ENCODE peak calls at places on chromosomes 2 and 18, in five cellular contexts. P, X, V, Y and A are unnamed samples. For H3K27me3, the result is how much of the 10 kb centered on the place peaks cover.

GRCh38 chr18:37676276-37676675 is 110.7 kb upstream of the CELF4 start:
- DNase-seq in X (no peak), V (no peak), Y (no peak), P (no peak), A (no peak)

GRCh38 chr2:119753041-119753929 is 6.4 kb upstream of the PTPN4 start:
- DNase-seq in Y (peak), P (no peak), V (no peak), X (no peak), A (peak)

GRCh38 chr2:6856548-6856920 is 9.2 kb downstream of the CMPK2 start:
- DNase-seq in X (no peak), P (no peak), Y (no peak), V (no peak), A (no peak)

GRCh38 chr2:31446848-31447247 is 32.3 kb upstream of the XDH start:
- DNase-seq in Y (no peak), P (no peak), X (no peak), V (no peak), A (no peak)

GRCh38 chr2:224901121-224901676 is 141.1 kb downstream of the DOCK10 start:
- DNase-seq in X (no peak), P (no peak), V (no peak), Y (no peak), A (no peak)

GRCh38 chr2:1653956-1654695 is 90.2 kb downstream of the PXDN start:
- DNase-seq in X (no peak), Y (no peak), V (no peak), P (no peak), A (no peak)

GRCh38 chr2:129689600-129689999 is 289.9 kb upstream of the RAB6C start:
- DNase-seq in P (no peak), X (no peak), V (no peak), Y (no peak), A (no peak)

GRCh38 chr2:68964282-68964681 is 10.2 kb upstream of the GKN1 start:
- DNase-seq in Y (no peak), V (no peak), P (no peak), X (no peak), A (no peak)

GRCh38 chr2:73259704-73260337 is 24.5 kb downstream of the FBXO41 start:
- DNase-seq in P (no peak), X (no peak), Y (no peak), V (no peak), A (no peak)

GRCh38 chr18:11066038-11066437 is 83.3 kb downstream of the PIEZO2 start:
- DNase-seq in Y (no peak), P (no peak), V (no peak), X (no peak), A (no peak)

GRCh38 chr2:215277942-215278341 is 33.9 kb upstream of the ATIC start:
- DNase-seq in P (peak), V (no peak), Y (no peak), X (no peak), A (no peak)

GRCh38 chr2:149164827-149165226 is 126.3 kb downstream of the LYPD6B start:
- DNase-seq in X (no peak), Y (no peak), P (no peak), V (no peak), A (no peak)

GRCh38 chr2:143334837-143335236 is 205.6 kb downstream of the ARHGAP15 start:
- DNase-seq in X (no peak), V (no peak), P (no peak), Y (no peak), A (no peak)

GRCh38 chr2:61775956-61776570 is 77.8 kb downstream of the FAM161A start:
- DNase-seq in V (no peak), Y (no peak), P (no peak), X (no peak), A (no peak)

GRCh38 chr2:29480423-29480822 is 365.2 kb downstream of the CLIP4 start:
- DNase-seq in V (no peak), X (no peak), Y (no peak), P (peak), A (no peak)

GRCh38 chr18:34835466-34835865 is 125.4 kb downstream of the DTNA start:
- DNase-seq in V (no peak), Y (no peak), X (no peak), P (no peak), A (no peak)

GRCh38 chr2:124048102-124048501 is 23.0 kb downstream of the CNTNAP5 start:
- DNase-seq in P (no peak), V (no peak), X (no peak), Y (no peak), A (no peak)

GRCh38 chr18:28916436-28916835 is 739.5 kb upstream of the CDH2 start:
- DNase-seq in P (no peak), Y (no peak), V (no peak), X (no peak), A (no peak)

GRCh38 chr18:3466051-3466450 is 16.1 kb downstream of the TGIF1 start:
- DNase-seq in P (no peak), V (no peak), Y (no peak), X (no peak), A (no peak)

GRCh38 chr18:3471141-3471648 is 21.2 kb downstream of the TGIF1 start:
- DNase-seq in P (no peak), X (no peak), V (no peak), Y (no peak), A (no peak)

GRCh38 chr18:3468833-3469232 is 18.9 kb downstream of the TGIF1 start:
- DNase-seq in X (no peak), P (no peak), V (no peak), Y (no peak), A (no peak)

GRCh38 chr18:3466872-3467271 is 16.9 kb downstream of the TGIF1 start:
- DNase-seq in X (no peak), Y (no peak), V (no peak), P (no peak), A (peak)

GRCh38 chr18:3468066-3468705 is 18.2 kb downstream of the TGIF1 start:
- DNase-seq in X (no peak), P (no peak), Y (no peak), V (no peak), A (no peak)
- TF ChIP-seq CTCF in X (no peak), P (no peak), Y (no peak), V (no peak), A (no peak)

GRCh38 chr2:190662754-190663153 is 13.9 kb downstream of the NAB1 start:
- DNase-seq in P (no peak), X (no peak), V (no peak), Y (no peak), A (no peak)

GRCh38 chr2:190656301-190656700 is 7.4 kb downstream of the NAB1 start:
- DNase-seq in Y (no peak), X (no peak), P (no peak), V (no peak), A (no peak)

GRCh38 chr2:190657474-190658252 is 8.8 kb downstream of the NAB1 start:
- DNase-seq in P (no peak), Y (no peak), X (no peak), V (no peak), A (no peak)

GRCh38 chr2:190663348-190663747 is 14.5 kb downstream of the NAB1 start:
- DNase-seq in X (no peak), Y (no peak), V (no peak), P (no peak), A (no peak)

DNA sequence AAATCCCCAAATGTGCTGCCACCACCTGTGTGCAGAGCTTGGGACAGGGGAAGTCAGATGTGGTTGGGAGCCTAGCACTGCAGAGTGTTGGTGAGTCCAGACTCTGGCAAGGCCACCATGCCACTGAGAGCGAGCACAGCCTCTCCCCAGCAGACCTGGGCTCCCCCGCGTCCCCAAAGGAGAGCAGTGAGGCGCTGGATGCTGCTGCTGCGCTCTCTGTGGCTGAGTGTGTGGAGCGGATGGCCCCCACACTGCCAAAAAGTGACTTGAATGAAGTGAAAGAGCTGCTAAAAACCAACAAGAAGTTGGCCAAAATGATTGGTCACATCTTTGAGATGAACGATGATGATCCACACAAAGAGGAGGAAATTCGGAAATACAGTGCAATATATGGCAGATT is 10.7 kb downstream of the NAB1 start:
- DNase-seq in P (no peak), X (no peak), Y (peak), V (no peak), A (no peak)
- H3K27ac ChIP-seq in P (no peak), X (no peak), Y (no peak), V (no peak), A (no peak)

GRCh38 chr2:231925303-231926179 is 655 bp downstream of the NPPC start:
- DNase-seq in Y (peak), V (peak), X (peak), P (peak), A (peak)
- H3K27me3 ChIP-seq in Y (under half), V (under half), X (under half), P (under half), A (half or more)

DNA sequence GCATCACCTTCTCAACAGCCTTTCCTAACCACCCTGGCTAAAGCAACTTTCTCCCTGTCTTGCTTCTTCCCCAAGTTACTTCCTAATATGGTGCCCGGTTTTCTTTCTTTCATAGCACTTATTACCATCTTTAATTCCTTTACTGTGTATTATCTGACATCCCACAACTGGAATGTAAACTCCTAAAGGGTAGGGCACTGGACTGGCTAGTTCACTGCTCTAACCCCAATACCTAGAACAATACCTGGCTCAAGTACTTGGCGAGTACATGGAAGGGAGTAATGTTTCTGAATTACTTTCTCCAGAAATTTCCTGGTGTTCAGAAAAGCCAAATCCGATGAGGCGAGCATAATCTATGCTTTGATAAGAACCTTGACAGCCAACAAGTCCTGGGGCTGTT is 22.7 kb upstream of the RNF103 start:
- DNase-seq in Y (no peak), V (no peak), X (no peak), P (no peak), A (no peak)
- TF ChIP-seq CTCF in Y (no peak), V (no peak), X (no peak), P (no peak), A (no peak)

GRCh38 chr2:10371441-10372194 is 68.9 kb downstream of the HPCAL1 start:
- DNase-seq in V (no peak), P (no peak), X (no peak), Y (no peak), A (no peak)
- H3K27ac ChIP-seq in V (no peak), P (no peak), X (no peak), Y (no peak), A (no peak)

DNA sequence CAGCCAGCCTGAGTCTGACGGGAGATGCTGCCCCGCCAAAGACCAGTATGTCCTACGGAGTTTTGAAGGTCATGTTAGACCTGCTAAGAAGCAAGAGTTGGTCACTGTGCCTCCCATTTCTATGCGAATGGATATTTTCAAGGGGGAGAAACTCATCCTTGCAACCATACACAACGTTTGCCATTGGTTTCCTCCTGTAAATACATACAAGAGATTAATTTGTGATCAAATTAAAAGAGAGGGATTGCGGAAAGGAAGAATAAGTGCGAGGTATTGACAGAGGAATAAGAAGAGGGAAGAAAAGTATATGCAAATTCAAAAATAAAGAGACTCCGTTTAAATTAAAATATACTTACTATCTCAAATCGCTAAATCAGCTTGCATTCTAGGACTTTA is 809 bp upstream of the CACNB4 start:
- DNase-seq in Y (no peak), X (no peak), V (no peak), P (no peak), A (no peak)
- H3K27me3 ChIP-seq in Y (under half), X (under half), V (under half), P (under half), A (half or more)

GRCh38 chr2:14642499-14642898 is 10.0 kb downstream of the LRATD1 start:
- DNase-seq in Y (no peak), X (no peak), V (no peak), P (no peak), A (no peak)
- TF ChIP-seq CTCF in Y (no peak), X (no peak), V (no peak), P (no peak), A (no peak)

DNA sequence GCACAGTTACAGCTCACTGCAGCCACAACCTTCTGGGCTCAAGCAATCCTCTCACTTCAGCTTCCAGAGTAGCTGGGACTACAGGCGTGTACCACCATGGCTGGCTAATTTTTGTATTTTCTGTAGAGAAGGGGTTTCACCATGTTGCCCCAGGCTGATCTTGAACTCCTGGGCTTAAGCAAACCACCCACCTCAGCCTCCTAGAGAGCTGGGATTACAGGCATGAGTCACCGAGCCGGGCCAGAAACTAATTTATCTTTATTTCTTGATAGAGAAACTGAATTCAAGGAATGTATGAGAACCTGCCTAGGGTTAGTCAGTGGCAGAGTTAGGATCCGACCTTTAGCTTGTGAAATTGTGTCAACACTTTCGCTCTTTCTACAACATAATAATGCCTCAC is 19.3 kb upstream of the ITGAV start:
- DNase-seq in P (no peak), Y (no peak), V (no peak), X (no peak), A (no peak)
- H3K27ac ChIP-seq in P (no peak), Y (no peak), V (no peak), X (no peak), A (no peak)

GRCh38 chr2:79138385-79138784 is 18.1 kb downstream of the REG1A start:
- DNase-seq in V (no peak), P (no peak), Y (no peak), X (no peak), A (no peak)
- H3K27me3 ChIP-seq in V (under half), P (under half), Y (under half), X (under half), A (under half)

GRCh38 chr2:46229134-46230063 is 67.8 kb upstream of the EPAS1 start:
- DNase-seq in X (no peak), Y (peak), V (no peak), P (no peak), A (peak)
- TF ChIP-seq CTCF in X (no peak), Y (no peak), V (no peak), P (no peak), A (no peak)